ENCODE peak calls at places on chromosomes 3 and 15, in five cellular contexts. F, W, B, Z and R are unnamed samples.

GRCh38 chr3:37737134-37737533 is 124.5 kb upstream of the CTDSPL start:
- DNase-seq in F (no peak), B (no peak), W (no peak), Z (no peak), R (no peak)

GRCh38 chr3:120145498-120146285 is 51.4 kb upstream of the GSK3B start:
- DNase-seq in B (no peak), Z (no peak), F (no peak), W (peak; percentile 64), R (no peak)

GRCh38 chr3:189685854-189686253 is 54.7 kb downstream of the TP63 start:
- DNase-seq in B (no peak), W (peak; percentile 66), F (no peak), Z (no peak), R (no peak)

GRCh38 chr3:144241381-144241780 is 269.8 kb downstream of the DIPK2A start:
- DNase-seq in W (no peak), F (no peak), B (no peak), Z (no peak), R (no peak)

GRCh38 chr15:35678774-35679173 is 132.8 kb upstream of the DPH6 start:
- DNase-seq in Z (no peak), B (no peak), W (no peak), F (no peak), R (no peak)

GRCh38 chr3:148466143-148466542 is 231.6 kb upstream of the AGTR1 start:
- DNase-seq in Z (no peak), F (no peak), W (peak; percentile 50), B (no peak), R (no peak)

GRCh38 chr15:90082140-90082713 is 20.0 kb downstream of the IDH2 start:
- DNase-seq in B (no peak), Z (no peak), F (no peak), W (no peak), R (no peak)

GRCh38 chr3:190414297-190414696 is 26.3 kb downstream of the CLDN16 start:
- DNase-seq in B (no peak), Z (no peak), F (no peak), W (no peak), R (no peak)

GRCh38 chr15:71333839-71334238 is 218.6 kb downstream of the THSD4 start:
- DNase-seq in B (no peak), Z (no peak), F (no peak), W (peak; percentile 72), R (no peak)

DNA sequence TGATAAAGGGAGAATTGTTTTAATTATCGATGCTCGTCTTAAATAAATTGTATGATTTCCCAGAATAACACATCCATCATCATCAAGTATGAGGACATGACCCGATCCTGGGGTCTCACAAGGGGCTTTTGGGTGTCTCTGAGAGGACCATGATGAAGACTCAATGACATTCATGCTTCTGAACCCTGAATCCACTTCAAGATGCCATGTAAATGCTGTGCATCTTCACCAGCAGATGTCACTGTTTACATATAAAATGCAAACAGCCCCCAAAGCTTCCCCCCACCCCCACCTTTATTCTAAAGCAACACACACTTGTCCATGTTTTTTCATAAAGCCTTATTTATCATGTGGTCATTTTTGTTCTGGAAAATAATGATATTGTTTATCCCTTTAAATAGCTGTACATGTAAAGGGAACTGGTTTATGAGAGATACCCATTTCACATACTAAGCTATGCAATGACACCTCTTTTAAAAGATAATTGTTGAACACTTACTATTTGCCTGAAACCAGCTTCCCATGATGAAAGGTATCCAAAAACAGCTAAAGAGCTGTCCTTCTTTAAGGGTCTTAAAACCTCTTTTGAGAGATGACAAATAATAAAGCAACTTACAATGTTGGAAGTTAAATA is 69.7 kb upstream of the UBE3A start:
- DNase-seq in F (no peak), B (peak; percentile 21), Z (no peak), W (peak; percentile 12), R (no peak)
- TF ChIP-seq CTCF in F (peak; percentile 68), B (peak; percentile 42), Z (peak; percentile 77), W (peak; percentile 61), R (peak; percentile 94)

DNA sequence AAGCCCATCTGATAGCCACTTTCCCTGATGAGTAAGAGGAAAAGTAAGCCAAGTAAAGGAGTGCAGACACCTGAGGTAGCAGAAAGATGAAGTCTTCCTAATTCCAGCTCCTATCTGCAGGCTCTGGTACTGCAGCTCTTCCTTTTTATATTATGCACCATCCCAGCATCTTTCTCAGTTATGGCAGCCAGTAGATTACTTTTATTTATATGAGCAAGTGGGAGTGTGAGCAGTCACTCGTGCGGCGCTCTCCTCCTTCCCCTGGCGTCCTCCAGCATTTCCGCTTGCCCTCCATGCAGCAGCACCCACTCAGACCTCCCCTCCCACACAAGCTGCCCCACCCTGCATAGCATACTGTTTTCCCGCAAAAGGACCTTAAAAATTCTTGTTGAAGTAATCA is 465.9 kb upstream of the DPPA4 start:
- DNase-seq in F (no peak), W (no peak), B (no peak), Z (no peak), R (no peak)
- TF ChIP-seq CTCF in F (peak; percentile 27), W (peak; percentile 18), B (no peak), Z (peak; percentile 20), R (peak; percentile 51)

DNA sequence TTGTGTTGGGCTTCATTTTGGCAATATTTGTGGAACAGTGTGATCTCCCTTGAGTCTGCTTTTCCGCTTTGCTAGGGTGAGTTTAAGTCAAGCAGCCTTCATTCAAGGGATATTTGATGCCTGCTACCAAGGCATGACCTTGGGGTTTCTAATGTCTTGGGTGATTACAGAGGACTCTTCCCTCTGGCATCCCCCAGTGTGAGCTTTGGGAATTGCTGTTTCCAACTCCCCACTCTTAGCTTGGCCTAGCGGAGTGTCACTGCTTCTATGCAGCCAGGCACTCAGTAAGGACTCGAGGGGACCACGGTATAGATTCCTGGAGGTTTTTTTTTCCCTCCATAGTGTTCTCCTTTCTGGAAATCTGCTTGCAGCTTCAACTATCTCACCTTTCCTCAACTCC is 21.1 kb downstream of the GCNT3 start:
- DNase-seq in Z (no peak), B (no peak), F (peak; percentile 25), W (no peak), R (no peak)
- TF ChIP-seq CTCF in Z (no peak), B (no peak), F (peak; percentile 58), W (peak; percentile 45), R (peak; percentile 44)

DNA sequence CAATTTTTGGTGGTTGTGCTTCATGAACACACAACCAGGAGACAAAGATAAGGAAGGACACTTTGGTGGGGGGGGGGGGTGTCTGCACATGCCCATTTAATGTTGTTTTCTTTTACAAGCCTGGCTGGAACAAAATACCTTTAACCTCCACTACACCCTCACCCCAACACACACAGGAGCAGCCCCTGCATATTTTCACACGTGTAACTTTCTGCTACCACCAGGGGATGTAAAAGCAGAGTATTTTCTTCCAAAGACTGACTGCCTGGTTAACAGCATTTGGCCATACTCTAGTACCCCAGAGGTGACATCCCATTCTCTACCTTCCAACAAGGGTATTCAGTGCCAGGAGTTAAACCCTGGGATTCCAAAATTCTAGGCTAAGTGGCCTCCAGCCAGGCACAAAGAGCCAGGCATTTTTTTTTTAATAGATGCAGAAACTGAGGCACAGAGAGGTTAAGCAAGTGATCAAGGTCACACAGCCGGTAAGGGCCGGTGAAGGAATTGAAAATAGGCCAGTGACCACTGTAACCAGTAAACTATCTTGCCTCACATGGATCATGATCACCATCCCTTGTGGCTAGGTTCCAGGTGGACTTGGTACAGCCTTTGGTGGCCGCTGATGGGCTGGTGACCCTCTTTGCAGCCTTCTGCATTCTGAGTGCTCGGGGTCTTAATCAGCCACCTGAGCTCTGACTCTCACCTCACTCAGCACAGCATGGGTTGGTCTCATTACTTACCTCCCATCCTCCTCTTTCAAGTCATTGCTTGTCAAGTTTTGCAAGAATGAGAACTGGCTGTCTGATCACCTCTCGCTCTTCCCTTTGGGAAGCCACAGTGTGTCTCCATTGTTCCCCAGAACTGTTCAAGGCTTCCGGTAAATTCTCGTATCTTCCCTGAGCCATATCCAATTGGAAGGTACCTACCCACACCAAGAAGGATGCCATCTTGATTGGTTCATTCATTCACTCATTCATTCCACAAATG is 20.4 kb downstream of the MAGI1 start:
- DNase-seq in Z (no peak), W (no peak), F (no peak), B (no peak), R (no peak)
- TF ChIP-seq CTCF in Z (no peak), W (no peak), F (no peak), B (no peak), R (peak; percentile 10)

GRCh38 chr3:4670352-4670751 is 177.2 kb downstream of the ITPR1 start:
- DNase-seq in B (peak; percentile 7), F (peak; percentile 12), Z (no peak), W (no peak), R (no peak)
- TF ChIP-seq CTCF in B (no peak), F (peak; percentile 35), Z (peak; percentile 40), W (peak; percentile 41), R (peak; percentile 59)

GRCh38 chr15:101017041-101017754 is 98.0 kb downstream of the LRRK1 start:
- DNase-seq in Z (no peak), W (no peak), F (peak; percentile 40), B (no peak), R (no peak)
- TF ChIP-seq CTCF in Z (no peak), W (no peak), F (peak; percentile 59), B (no peak), R (peak; percentile 56)

GRCh38 chr3:197256104-197256503 is 42.3 kb downstream of the DLG1 start:
- DNase-seq in F (no peak), Z (no peak), B (no peak), W (no peak), R (no peak)

GRCh38 chr3:197257711-197258110 is 40.7 kb downstream of the DLG1 start:
- DNase-seq in B (no peak), W (no peak), F (no peak), Z (no peak), R (no peak)

GRCh38 chr3:197259096-197259495 is 39.3 kb downstream of the DLG1 start:
- DNase-seq in F (no peak), B (no peak), W (no peak), Z (no peak), R (no peak)

GRCh38 chr3:197258168-197258755 is 40.1 kb downstream of the DLG1 start:
- DNase-seq in B (no peak), Z (no peak), F (no peak), W (no peak), R (no peak)

DNA sequence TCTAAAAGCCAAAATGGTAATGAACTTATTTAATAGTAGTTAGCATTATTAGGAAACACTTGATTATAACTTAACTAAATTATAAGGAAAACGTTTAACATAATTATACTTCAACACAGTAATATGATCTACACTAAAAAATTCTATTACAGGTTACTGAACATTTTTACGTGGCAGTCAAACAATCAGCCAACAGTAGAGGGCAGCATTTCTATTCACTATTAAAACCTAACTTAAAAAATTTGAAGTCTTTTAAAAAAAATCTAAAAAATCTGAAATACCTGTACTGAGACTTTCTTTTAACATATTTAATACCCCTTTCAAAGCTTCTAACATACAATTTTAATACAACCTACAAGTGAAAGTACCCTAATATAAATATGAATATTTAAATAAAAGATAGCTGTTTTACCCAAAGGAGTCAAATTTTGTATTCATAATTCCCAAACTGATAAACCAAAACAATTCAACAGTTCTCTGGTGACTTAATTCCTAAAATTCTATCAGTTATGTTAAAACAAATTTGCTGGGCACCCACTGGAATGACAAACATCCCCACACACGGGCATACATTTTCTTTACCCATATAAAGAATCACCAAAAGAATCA is 41.5 kb downstream of the DLG1 start:
- DNase-seq in B (peak; percentile 16), F (peak; percentile 43), Z (no peak), W (peak; percentile 25), R (no peak)
- TF ChIP-seq CTCF in B (peak; percentile 4), F (peak; percentile 71), Z (peak; percentile 87), W (peak; percentile 44), R (peak; percentile 97)

GRCh38 chr3:113254171-113254947 is 43.0 kb downstream of the BOC start:
- DNase-seq in W (no peak), B (no peak), Z (no peak), F (no peak), R (no peak)
- TF ChIP-seq CTCF in W (no peak), B (no peak), Z (no peak), F (no peak), R (no peak)